ENCODE peak calls at places on chromosomes 7 and 10, in four cellular contexts. J, Z, D and U are unnamed samples.

GRCh38 chr10:131792809-131793208 is 108.0 kb upstream of the PPP2R2D start:
- DNase-seq in J (no peak), Z (no peak), D (no peak), U (no peak)

GRCh38 chr10:117920956-117921355 is 125.8 kb downstream of the RAB11FIP2 start:
- DNase-seq in J (no peak), Z (no peak), D (no peak), U (no peak)

GRCh38 chr7:100563809-100564400 is 9.8 kb downstream of the SAP25 start:
- DNase-seq in J (peak; percentile 68), Z (peak; percentile 76), D (peak; percentile 88), U (peak; percentile 82)

GRCh38 chr10:77424257-77424656 is 213.4 kb downstream of the KCNMA1 start:
- DNase-seq in J (no peak), Z (no peak), D (no peak), U (no peak)

GRCh38 chr10:128036746-128037542 is 89.3 kb downstream of the MKI67 start:
- DNase-seq in J (peak; percentile 51), Z (no peak), D (peak; percentile 49), U (no peak)

GRCh38 chr10:6579193-6579903 is 728 bp downstream of the PRKCQ start:
- DNase-seq in J (no peak), Z (no peak), D (no peak), U (peak; percentile 45)

GRCh38 chr10:88975377-88975720 is 15.2 kb upstream of the FAS start:
- DNase-seq in J (peak; percentile 11), Z (no peak), D (no peak), U (no peak)

GRCh38 chr7:141464551-141464950 is 86.7 kb upstream of the AGK start:
- DNase-seq in J (no peak), Z (no peak), D (no peak), U (no peak)

GRCh38 chr7:41222704-41223103 is 480.2 kb downstream of the INHBA start:
- DNase-seq in J (peak; percentile 74), Z (no peak), D (no peak), U (no peak)

GRCh38 chr10:43644252-43644651 is 4.4 kb downstream of the ZNF32 start:
- DNase-seq in J (no peak), Z (no peak), D (no peak), U (no peak)

GRCh38 chr7:18846765-18847215 is 270.6 kb downstream of the TWIST1 start:
- DNase-seq in J (no peak), Z (no peak), D (no peak), U (no peak)

GRCh38 chr10:34061846-34062245 is 727.4 kb upstream of the NRP1 start:
- DNase-seq in J (no peak), Z (no peak), D (no peak), U (no peak)

GRCh38 chr7:71768470-71768869 is 636.5 kb downstream of the GALNT17 start:
- DNase-seq in J (no peak), Z (no peak), D (no peak), U (no peak)

GRCh38 chr7:133695976-133696531 is 431.1 kb upstream of the LRGUK start:
- DNase-seq in J (peak; percentile 36), Z (peak; percentile 4), D (no peak), U (no peak)

GRCh38 chr7:116800594-116800993 is 61.8 kb upstream of the CAPZA2 start:
- DNase-seq in J (no peak), Z (no peak), D (no peak), U (no peak)

GRCh38 chr7:116804459-116804858 is 57.9 kb upstream of the CAPZA2 start:
- DNase-seq in J (no peak), Z (no peak), D (no peak), U (no peak)

GRCh38 chr7:116801092-116801710 is 61.2 kb upstream of the CAPZA2 start:
- DNase-seq in J (peak; percentile 73), Z (no peak), D (no peak), U (no peak)

GRCh38 chr7:116802784-116803183 is 59.6 kb upstream of the CAPZA2 start:
- DNase-seq in J (peak; percentile 74), Z (no peak), D (peak; percentile 32), U (peak; percentile 53)

GRCh38 chr7:116802144-116802747 is 60.1 kb upstream of the CAPZA2 start:
- DNase-seq in J (no peak), Z (peak; percentile 28), D (no peak), U (no peak)
- H3K4me1 ChIP-seq in J (peaks cover 50% of the 10 kb centered on the region), Z (no peaks in the 10 kb centered on the region), D (peaks cover 68% of the 10 kb centered on the region), U (peaks cover 33% of the 10 kb centered on the region)

DNA sequence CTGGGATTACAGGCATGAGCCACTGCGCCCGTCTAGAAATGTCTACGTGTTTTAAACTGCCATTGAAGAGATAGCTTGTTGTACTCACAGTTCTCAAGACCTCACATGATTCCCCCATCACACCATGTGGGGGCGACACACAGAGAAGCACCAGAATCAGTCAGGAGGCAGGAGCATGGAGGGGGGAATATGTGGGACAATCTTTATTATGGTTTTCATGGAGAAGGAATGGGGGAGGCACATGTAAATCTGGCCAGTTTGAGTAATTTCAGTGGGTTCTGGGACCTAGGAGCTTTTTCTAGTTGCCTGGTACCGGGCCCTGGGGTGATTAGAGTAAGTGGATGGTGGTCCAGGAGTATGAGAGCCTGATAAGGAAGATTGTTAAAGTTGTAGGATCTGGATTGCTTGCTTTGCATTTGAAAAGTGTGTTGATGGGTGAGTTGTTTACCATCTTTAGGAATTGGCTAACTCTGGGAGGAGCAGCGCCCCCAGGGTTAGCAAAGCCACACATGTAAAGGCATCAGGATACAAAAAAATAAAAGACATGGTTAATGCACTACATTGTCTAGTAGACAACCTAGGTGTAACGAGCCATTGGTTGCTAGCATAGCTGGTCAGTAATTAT is 85.4 kb upstream of the SLC13A1 start:
- DNase-seq in J (no peak), Z (no peak), D (no peak), U (no peak)
- TF ChIP-seq CTCF in J (no peak), Z (no peak), D (no peak), U (no peak)

GRCh38 chr7:69746383-69746782 is 148.1 kb downstream of the AUTS2 start:
- DNase-seq in J (no peak), Z (no peak), D (no peak), U (no peak)
- H3K4me1 ChIP-seq in J (no peaks in the 10 kb centered on the region), Z (no peaks in the 10 kb centered on the region), D (no peaks in the 10 kb centered on the region), U (peaks cover 9% of the 10 kb centered on the region)

GRCh38 chr7:53600296-53600695 is 564.9 kb downstream of the POM121L12 start:
- DNase-seq in J (no peak), Z (no peak), D (no peak), U (no peak)

DNA sequence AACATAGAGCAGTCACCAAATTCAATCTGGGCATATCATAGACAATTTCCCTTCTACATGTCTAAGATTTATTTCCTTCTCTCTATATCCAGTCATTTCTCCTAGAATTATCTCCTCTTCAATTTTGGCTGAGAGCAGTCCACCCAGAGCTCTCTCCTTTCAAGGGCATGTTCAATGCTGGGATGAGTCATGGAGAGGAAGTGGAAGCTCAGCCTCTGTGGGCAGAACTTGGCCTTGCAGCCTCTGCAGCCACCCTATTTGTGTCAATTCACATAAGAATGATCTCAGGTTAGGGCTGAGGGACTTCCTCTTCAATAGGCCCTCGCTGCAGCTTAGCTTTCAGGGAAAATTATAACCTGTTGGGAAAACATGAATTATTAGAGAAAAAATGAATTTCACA is 560.8 kb downstream of the POM121L12 start:
- DNase-seq in J (peak; percentile 18), Z (no peak), D (no peak), U (no peak)
- TF ChIP-seq CTCF in J (no peak), Z (no peak), D (no peak), U (no peak)

GRCh38 chr10:42548254-42548653 is 90.1 kb downstream of the ZNF33B start:
- DNase-seq in J (no peak), Z (no peak), D (no peak), U (no peak)
- H3K4me1 ChIP-seq in J (peaks cover 14% of the 10 kb centered on the region), Z (peaks cover 4% of the 10 kb centered on the region), D (peaks cover 9% of the 10 kb centered on the region), U (peaks cover 16% of the 10 kb centered on the region)

GRCh38 chr10:76160758-76161555 is 729.5 kb downstream of the LRMDA start:
- DNase-seq in J (no peak), Z (no peak), D (no peak), U (no peak)
- TF ChIP-seq CTCF in J (no peak), Z (no peak), D (no peak), U (no peak)

DNA sequence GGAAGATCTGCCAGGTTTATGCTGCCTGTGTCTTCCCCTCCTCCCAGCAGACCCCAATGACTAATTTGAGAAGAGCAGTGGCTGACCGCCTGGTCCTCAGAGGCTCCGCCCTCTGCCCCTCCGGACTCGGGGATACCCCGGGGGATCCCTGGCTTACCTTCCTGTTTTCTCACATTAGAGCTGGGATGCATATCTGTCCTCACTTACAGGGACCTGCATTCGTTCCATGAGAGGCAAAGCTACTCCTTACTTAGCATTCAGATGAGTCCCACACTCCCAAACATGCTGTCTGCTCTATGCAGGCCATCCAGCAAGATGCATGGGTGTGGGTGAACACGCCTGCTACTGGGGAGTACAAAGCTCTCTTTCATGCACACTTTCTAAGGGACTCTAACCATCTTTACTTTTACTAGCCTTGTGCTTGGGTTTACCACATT is 24.0 kb downstream of the VOPP1 start:
- DNase-seq in J (no peak), Z (no peak), D (no peak), U (no peak)
- H3K4me1 ChIP-seq in J (peaks cover 52% of the 10 kb centered on the region), Z (peaks cover 3% of the 10 kb centered on the region), D (peaks cover 75% of the 10 kb centered on the region), U (peaks cover 27% of the 10 kb centered on the region)

GRCh38 chr10:98474628-98475027 is 27.9 kb upstream of the HPS1 start:
- DNase-seq in J (no peak), Z (no peak), D (no peak), U (no peak)

GRCh38 chr10:98467506-98468318 is 21.0 kb upstream of the HPS1 start:
- DNase-seq in J (peak; percentile 80), Z (peak; percentile 83), D (peak; percentile 79), U (peak; percentile 87)

GRCh38 chr10:98469532-98469931 is 22.8 kb upstream of the HPS1 start:
- DNase-seq in J (no peak), Z (no peak), D (no peak), U (no peak)

GRCh38 chr10:98470850-98471249 is 24.1 kb upstream of the HPS1 start:
- DNase-seq in J (peak; percentile 63), Z (peak; percentile 36), D (no peak), U (no peak)

GRCh38 chr10:98472171-98472570 is 25.4 kb upstream of the HPS1 start:
- DNase-seq in J (no peak), Z (no peak), D (no peak), U (no peak)
- TF ChIP-seq CTCF in J (no peak), Z (no peak), D (no peak), U (no peak)

GRCh38 chr10:71731791-71732190 is 12.2 kb upstream of the C10orf105 start:
- DNase-seq in J (no peak), Z (no peak), D (no peak), U (no peak)
- H3K4me1 ChIP-seq in J (peaks cover 6% of the 10 kb centered on the region), Z (peaks cover 8% of the 10 kb centered on the region), D (peaks cover 42% of the 10 kb centered on the region), U (peaks cover 31% of the 10 kb centered on the region)

GRCh38 chr7:40147371-40148246 is 12.8 kb downstream of the SUGCT start:
- DNase-seq in J (no peak), Z (no peak), D (no peak), U (no peak)
- TF ChIP-seq CTCF in J (no peak), Z (no peak), D (no peak), U (no peak)